ENCODE peak calls at places on chromosomes 4 and X, in six cellular contexts. H, Q, A, F, O and D are unnamed samples.

GRCh38 chr4:68748181-68748981 is 67.4 kb upstream of the UGT2B10 start:
- DNase-seq in H (no peak), Q (no peak), A (no peak), F (peak; percentile 1), O (no peak), D (no peak)

GRCh38 chr4:172996571-172997216 is 171.9 kb upstream of the GALNT7 start:
- DNase-seq in H (peak; percentile 11), Q (no peak), A (no peak), F (peak; percentile 62), O (no peak), D (no peak)

GRCh38 chrX:350148-350533 is 31.5 kb upstream of the GTPBP6 start:
- DNase-seq in H (no peak), Q (no peak), A (no peak), F (no peak), O (peak; percentile 56), D (no peak)

GRCh38 chr4:113146876-113147358 is 97.5 kb downstream of the ANK2 start:
- DNase-seq in H (peak; percentile 26), Q (no peak), A (no peak), F (no peak), O (no peak), D (no peak)

GRCh38 chr4:102288497-102288896 is 56.8 kb downstream of the SLC39A8 start:
- DNase-seq in H (no peak), Q (no peak), A (no peak), F (no peak), O (no peak), D (no peak)

GRCh38 chrX:44873415-44874270 is 655 bp downstream of the KDM6A start:
- DNase-seq in H (peak; percentile 42), Q (peak; percentile 28), A (no peak), F (no peak), O (peak; percentile 83), D (peak; percentile 73)

GRCh38 chr4:8922481-8922880 is 50.8 kb upstream of the HMX1 start:
- DNase-seq in H (no peak), Q (no peak), A (no peak), F (no peak), O (no peak), D (no peak)

GRCh38 chrX:1466971-1467561 is 14.4 kb upstream of the ASMTL start:
- DNase-seq in H (no peak), Q (no peak), A (no peak), F (no peak), O (no peak), D (no peak)